ENCODE peak calls at places on chromosome 2, in seven cellular contexts. One of them, this sample, is unnamed.
A peak's percentile ranks its signal among the peaks of the same experiment; 100 is the strongest.

GRCh38 chr2:64975232-64975791 is 13.9 kb upstream of the SLC1A4 start:
- DNase-seq in A549: peak; percentile 86
- DNase-seq in cardiac muscle cell: no peak
- DNase-seq in stimulated activated CD4-positive, alpha-beta T cell treated with anti-CD3 and anti-CD28 coated beads, TNF-alpha, amount 100 ng/mL, for 48 hours: no peak
- DNase-seq in activated T-cell treated with anti-CD3 and anti-CD28 coated beads for 4 hours: no peak
- DNase-seq in activated CD4-positive, alpha-beta T cell treated with anti-CD3 and anti-CD28 coated beads, Interleukin-2, amount 50 U/mL, for 1 hour: no peak
- DNase-seq in WTC11: no peak
- DNase-seq in this sample: no peak

GRCh38 chr2:88161446-88161845 is 8.7 kb upstream of the THNSL2 start:
- DNase-seq in A549: no peak
- DNase-seq in cardiac muscle cell: no peak
- DNase-seq in stimulated activated CD4-positive, alpha-beta T cell treated with anti-CD3 and anti-CD28 coated beads, TNF-alpha, amount 100 ng/mL, for 48 hours: no peak
- DNase-seq in activated T-cell treated with anti-CD3 and anti-CD28 coated beads for 4 hours: no peak
- DNase-seq in activated CD4-positive, alpha-beta T cell treated with anti-CD3 and anti-CD28 coated beads, Interleukin-2, amount 50 U/mL, for 1 hour: no peak
- DNase-seq in WTC11: no peak
- DNase-seq in this sample: no peak

GRCh38 chr2:88331239-88331638 is 121.3 kb downstream of the FOXI3 start:
- DNase-seq in A549: no peak
- DNase-seq in cardiac muscle cell: no peak
- DNase-seq in stimulated activated CD4-positive, alpha-beta T cell treated with anti-CD3 and anti-CD28 coated beads, TNF-alpha, amount 100 ng/mL, for 48 hours: no peak
- DNase-seq in activated T-cell treated with anti-CD3 and anti-CD28 coated beads for 4 hours: no peak
- DNase-seq in activated CD4-positive, alpha-beta T cell treated with anti-CD3 and anti-CD28 coated beads, Interleukin-2, amount 50 U/mL, for 1 hour: no peak
- DNase-seq in WTC11: no peak
- DNase-seq in this sample: peak; percentile 32

GRCh38 chr2:124708661-124709060 is 683.6 kb downstream of the CNTNAP5 start:
- DNase-seq in A549: no peak
- DNase-seq in cardiac muscle cell: no peak
- DNase-seq in stimulated activated CD4-positive, alpha-beta T cell treated with anti-CD3 and anti-CD28 coated beads, TNF-alpha, amount 100 ng/mL, for 48 hours: no peak
- DNase-seq in activated T-cell treated with anti-CD3 and anti-CD28 coated beads for 4 hours: no peak
- DNase-seq in activated CD4-positive, alpha-beta T cell treated with anti-CD3 and anti-CD28 coated beads, Interleukin-2, amount 50 U/mL, for 1 hour: no peak
- DNase-seq in WTC11: no peak
- DNase-seq in this sample: no peak

GRCh38 chr2:159202568-159203071 is 83.9 kb downstream of the WDSUB1 start:
- DNase-seq in A549: peak; percentile 24
- DNase-seq in cardiac muscle cell: no peak
- DNase-seq in stimulated activated CD4-positive, alpha-beta T cell treated with anti-CD3 and anti-CD28 coated beads, TNF-alpha, amount 100 ng/mL, for 48 hours: no peak
- DNase-seq in activated T-cell treated with anti-CD3 and anti-CD28 coated beads for 4 hours: no peak
- DNase-seq in activated CD4-positive, alpha-beta T cell treated with anti-CD3 and anti-CD28 coated beads, Interleukin-2, amount 50 U/mL, for 1 hour: no peak
- DNase-seq in WTC11: no peak
- DNase-seq in this sample: no peak

GRCh38 chr2:96523659-96524481 is 12.7 kb upstream of the ARID5A start:
- DNase-seq in A549: no peak
- DNase-seq in cardiac muscle cell: no peak
- DNase-seq in stimulated activated CD4-positive, alpha-beta T cell treated with anti-CD3 and anti-CD28 coated beads, TNF-alpha, amount 100 ng/mL, for 48 hours: no peak
- DNase-seq in activated T-cell treated with anti-CD3 and anti-CD28 coated beads for 4 hours: no peak
- DNase-seq in activated CD4-positive, alpha-beta T cell treated with anti-CD3 and anti-CD28 coated beads, Interleukin-2, amount 50 U/mL, for 1 hour: no peak
- DNase-seq in WTC11: no peak
- DNase-seq in this sample: no peak

GRCh38 chr2:203583696-203584095 is 48.6 kb upstream of the RAPH1 start:
- DNase-seq in A549: peak; percentile 19
- DNase-seq in cardiac muscle cell: peak; percentile 7
- DNase-seq in stimulated activated CD4-positive, alpha-beta T cell treated with anti-CD3 and anti-CD28 coated beads, TNF-alpha, amount 100 ng/mL, for 48 hours: peak; percentile 18
- DNase-seq in activated T-cell treated with anti-CD3 and anti-CD28 coated beads for 4 hours: no peak
- DNase-seq in activated CD4-positive, alpha-beta T cell treated with anti-CD3 and anti-CD28 coated beads, Interleukin-2, amount 50 U/mL, for 1 hour: no peak
- DNase-seq in WTC11: no peak
- DNase-seq in this sample: peak; percentile 18

GRCh38 chr2:173589604-173590277 is 235.1 kb downstream of the CDCA7 start:
- DNase-seq in A549: peak; percentile 43
- DNase-seq in cardiac muscle cell: no peak
- DNase-seq in stimulated activated CD4-positive, alpha-beta T cell treated with anti-CD3 and anti-CD28 coated beads, TNF-alpha, amount 100 ng/mL, for 48 hours: no peak
- DNase-seq in activated T-cell treated with anti-CD3 and anti-CD28 coated beads for 4 hours: no peak
- DNase-seq in activated CD4-positive, alpha-beta T cell treated with anti-CD3 and anti-CD28 coated beads, Interleukin-2, amount 50 U/mL, for 1 hour: no peak
- DNase-seq in WTC11: no peak
- DNase-seq in this sample: no peak

GRCh38 chr2:216341151-216341550 is 31.1 kb downstream of the MARCHF4 start:
- DNase-seq in A549: no peak
- DNase-seq in cardiac muscle cell: no peak
- DNase-seq in stimulated activated CD4-positive, alpha-beta T cell treated with anti-CD3 and anti-CD28 coated beads, TNF-alpha, amount 100 ng/mL, for 48 hours: peak; percentile 27
- DNase-seq in activated T-cell treated with anti-CD3 and anti-CD28 coated beads for 4 hours: no peak
- DNase-seq in activated CD4-positive, alpha-beta T cell treated with anti-CD3 and anti-CD28 coated beads, Interleukin-2, amount 50 U/mL, for 1 hour: no peak
- DNase-seq in WTC11: no peak
- DNase-seq in this sample: no peak